ENCODE peak calls at places on chromosomes 5 and 9, in eight cellular contexts. A is A549, F is uterus, Q is ovary, Y is prostate gland, M is K562, D is esophagus squamous epithelium, U is tibial nerve. B is an unnamed sample.

GRCh38 chr5:58925627-58926545 is 343.0 kb downstream of the RAB3C start:
- DNase-seq in D (no peak), A (no peak), Q (no peak), Y (no peak), M (no peak), U (no peak), F (no peak), B (no peak)

GRCh38 chr9:131276107-131276888 is at the start of gene FAM78A:
- DNase-seq in A (no peak), M (no peak), D (no peak), F (no peak), Y (no peak), Q (peak), U (no peak), B (peak)

GRCh38 chr5:169923988-169924387 is 56.3 kb downstream of the INSYN2B start:
- DNase-seq in Q (no peak), F (no peak), M (no peak), A (no peak), U (no peak), Y (no peak), D (no peak), B (no peak)

GRCh38 chr9:75967556-75967955 is 77.1 kb downstream of the PCSK5 start:
- DNase-seq in A (no peak), D (no peak), U (no peak), Q (no peak), M (no peak), F (no peak), Y (no peak), B (no peak)

GRCh38 chr5:175700991-175701390 is 43.1 kb downstream of the HRH2 start:
- DNase-seq in F (no peak), M (peak), A (peak), U (no peak), D (no peak), Y (no peak), Q (no peak), B (no peak)

GRCh38 chr5:150114773-150115408 is 28.5 kb upstream of the CSF1R start:
- DNase-seq in Y (no peak), M (no peak), Q (no peak), U (peak), A (no peak), D (no peak), F (peak), B (no peak)

GRCh38 chr5:170626507-170627150 is 122.8 kb downstream of the KCNIP1 start:
- DNase-seq in D (no peak), M (no peak), Q (no peak), U (no peak), A (no peak), F (no peak), Y (no peak), B (no peak)

GRCh38 chr5:60541980-60542379 is 158.0 kb downstream of the DEPDC1B start:
- DNase-seq in A (no peak), F (no peak), Q (no peak), D (no peak), Y (no peak), U (peak), M (no peak), B (no peak)

GRCh38 chr5:172872997-172873491 is 39.0 kb downstream of the ERGIC1 start:
- DNase-seq in F (peak), Y (peak), U (peak), A (no peak), D (no peak), Q (peak), M (no peak), B (peak)

GRCh38 chr5:101783241-101784095 is 512.6 kb downstream of the SLCO4C1 start:
- DNase-seq in U (no peak), M (no peak), F (no peak), Y (no peak), Q (no peak), D (no peak), A (no peak), B (no peak)

GRCh38 chr5:96157077-96157780 is 195.6 kb upstream of the ELL2 start:
- DNase-seq in F (no peak), A (no peak), U (no peak), D (no peak), Q (no peak), Y (peak), M (no peak), B (peak)

GRCh38 chr9:95150903-95151302 is 166.6 kb downstream of the FANCC start:
- DNase-seq in Y (no peak), A (no peak), U (no peak), Q (no peak), D (no peak), M (no peak), F (no peak), B (no peak)

GRCh38 chr5:157271740-157272271 is 5.9 kb downstream of the CYFIP2 start:
- DNase-seq in U (no peak), Q (no peak), A (no peak), Y (no peak), D (peak), F (no peak), M (no peak), B (peak)

GRCh38 chr5:67315082-67315801 is 118.6 kb upstream of the CD180 start:
- DNase-seq in F (no peak), M (no peak), Y (no peak), A (no peak), Q (no peak), U (no peak), D (no peak), B (no peak)

GRCh38 chr9:76086521-76086920 is 196.0 kb downstream of the PCSK5 start:
- DNase-seq in F (no peak), Y (no peak), U (no peak), A (no peak), Q (no peak), M (no peak), D (no peak), B (no peak)

GRCh38 chr5:95878417-95879323 is 56.1 kb upstream of the GLRX start:
- DNase-seq in A (no peak), Q (no peak), D (no peak), Y (no peak), U (no peak), M (no peak), F (no peak), B (no peak)

GRCh38 chr5:123209163-123210013 is 120.3 kb downstream of the PRDM6 start:
- DNase-seq in Q (no peak), F (no peak), A (peak), M (peak), U (no peak), D (no peak), Y (no peak), B (no peak)

GRCh38 chr5:1801954-1802295 is 718 bp downstream of the NDUFS6 start:
- DNase-seq in Q (peak), U (no peak), D (no peak), M (no peak), Y (no peak), A (peak), F (no peak), B (no peak)

GRCh38 chr5:98997000-98997399 is 68.2 kb upstream of the CHD1 start:
- DNase-seq in U (no peak), D (no peak), Q (no peak), M (no peak), A (peak), Y (no peak), F (no peak), B (no peak)

GRCh38 chr9:98087420-98088354 is 31.2 kb downstream of the NANS start:
- DNase-seq in Q (peak), A (no peak), Y (peak), F (peak), M (no peak), D (no peak), U (no peak), B (peak)

GRCh38 chr5:115713408-115713807 is 87.6 kb upstream of the TMED7 start:
- DNase-seq in D (no peak), U (no peak), F (no peak), Q (no peak), Y (no peak), A (no peak), M (no peak), B (no peak)

GRCh38 chr9:109780453-109781033 is 545 bp downstream of the PALM2AKAP2 start:
- DNase-seq in A (no peak), D (no peak), M (no peak), F (no peak), Q (no peak), Y (no peak), U (no peak), B (no peak)

GRCh38 chr5:133938932-133939331 is 29.5 kb downstream of the C5orf15 start:
- DNase-seq in Y (no peak), U (no peak), F (no peak), M (no peak), D (no peak), Q (no peak), A (no peak), B (no peak)

GRCh38 chr5:148981353-148981752 is 81.5 kb downstream of the SH3TC2 start:
- DNase-seq in Y (no peak), D (no peak), U (no peak), Q (no peak), F (no peak), M (no peak), A (no peak), B (no peak)

GRCh38 chr9:70924380-70924779 is 197.0 kb downstream of the TRPM3 start:
- DNase-seq in M (no peak), F (no peak), D (no peak), A (no peak), Y (no peak), Q (no peak), U (no peak), B (no peak)

GRCh38 chr5:139864716-139865483 is 69.3 kb downstream of the PSD2 start:
- DNase-seq in D (no peak), F (no peak), Y (no peak), Q (peak), A (no peak), M (no peak), U (no peak), B (no peak)

GRCh38 chr5:5765066-5765465 is 342.6 kb downstream of the ICE1 start:
- DNase-seq in U (no peak), A (no peak), Q (no peak), F (no peak), Y (no peak), M (no peak), D (no peak), B (no peak)

GRCh38 chr5:177495243-177496060 is 2.0 kb downstream of the PDLIM7 start:
- DNase-seq in M (no peak), F (peak), Q (peak), Y (no peak), A (peak), D (no peak), U (peak), B (peak)

GRCh38 chr5:107594253-107595045 is 76.3 kb downstream of the EFNA5 start:
- DNase-seq in U (peak), A (no peak), F (no peak), D (no peak), M (no peak), Y (no peak), Q (no peak), B (peak)

GRCh38 chr9:129501771-129502324 is 119.1 kb downstream of the C9orf50 start:
- DNase-seq in D (no peak), Q (no peak), U (no peak), F (no peak), M (no peak), Y (no peak), A (no peak), B (no peak)

GRCh38 chr5:31232273-31232888 is 38.9 kb downstream of the CDH6 start:
- DNase-seq in F (no peak), D (no peak), U (no peak), M (peak), Q (no peak), Y (no peak), A (peak), B (no peak)

GRCh38 chr9:135480071-135480941 is 724 bp downstream of the PPP1R26 start:
- DNase-seq in M (peak), A (peak), Y (no peak), D (no peak), Q (no peak), F (no peak), U (no peak), B (peak)

GRCh38 chr9:135478858-135479468 is 619 bp upstream of the PPP1R26 start:
- DNase-seq in D (no peak), U (peak), Q (peak), Y (peak), F (no peak), A (peak), M (peak), B (peak)

GRCh38 chr9:135480942-135481315 is 1.3 kb downstream of the PPP1R26 start:
- DNase-seq in M (peak), Q (no peak), D (no peak), A (no peak), F (no peak), U (no peak), Y (no peak), B (no peak)

GRCh38 chr9:135478191-135478590 is 1.4 kb upstream of the PPP1R26 start:
- DNase-seq in M (no peak), A (no peak), Q (no peak), D (no peak), U (no peak), Y (no peak), F (no peak), B (no peak)

DNA sequence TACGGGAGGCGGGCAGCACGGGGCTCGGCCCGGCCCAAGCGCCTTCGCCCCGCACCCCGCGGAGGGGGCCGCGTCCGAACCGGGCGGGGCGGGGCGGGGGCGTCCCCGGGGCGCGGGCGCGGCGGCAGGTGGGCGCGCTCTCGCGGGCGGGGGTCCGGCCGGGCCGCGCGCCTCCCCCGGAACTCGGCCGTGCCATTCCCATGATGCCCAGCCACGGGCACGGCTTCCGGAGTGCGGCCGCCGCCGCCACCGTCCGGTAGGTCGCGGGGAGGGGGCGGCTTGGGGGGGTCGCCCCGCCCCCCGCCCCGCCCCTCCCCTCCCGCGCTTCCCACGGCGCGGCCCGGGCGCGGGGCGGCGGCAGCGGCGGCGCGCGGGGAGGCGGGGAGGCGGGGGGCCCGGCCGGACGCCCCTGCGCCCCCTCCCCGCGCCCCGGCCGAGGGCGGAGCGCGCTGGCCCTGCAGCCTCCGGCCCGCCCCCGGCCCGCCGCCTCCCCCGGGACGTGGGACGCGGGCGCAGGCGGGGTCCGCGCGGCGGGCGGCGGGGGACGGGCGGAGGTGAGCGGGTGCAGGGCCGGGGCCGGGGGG is at the start of gene PPP1R26:
- DNase-seq in A (peak), U (no peak), Q (no peak), M (peak), F (no peak), Y (no peak), D (no peak), B (peak)
- TF ChIP-seq POLR2A in A (peak), U (no peak), Q (no peak), M (no peak), F (no peak), Y (no peak), D (no peak), B (no peak)

GRCh38 chr5:69093771-69094570 is at the start of gene SLC30A5:
- DNase-seq in D (peak), M (peak), Y (peak), U (peak), F (peak), Q (peak), A (peak), B (peak)
- TF ChIP-seq POLR2A in D (peak), M (peak), Y (peak), U (peak), F (peak), Q (peak), A (peak), B (peak)

GRCh38 chr9:135960328-135961276 is 571 bp downstream of the UBAC1 start:
- DNase-seq in M (peak), Q (no peak), A (no peak), F (peak), Y (no peak), D (no peak), U (peak), B (peak)
- TF ChIP-seq POLR2A in M (peak), Q (no peak), A (peak), F (no peak), Y (peak), D (peak), U (no peak), B (peak)

GRCh38 chr5:94180761-94181160 is 437.6 kb downstream of the KIAA0825 start:
- DNase-seq in Y (no peak), D (no peak), U (no peak), F (no peak), Q (no peak), A (no peak), M (no peak), B (no peak)

GRCh38 chr5:94184870-94185269 is 433.5 kb downstream of the KIAA0825 start:
- DNase-seq in D (no peak), Q (no peak), U (no peak), F (no peak), M (no peak), Y (no peak), A (no peak), B (no peak)

GRCh38 chr5:94181940-94182339 is 436.5 kb downstream of the KIAA0825 start:
- DNase-seq in F (no peak), U (no peak), M (no peak), Y (no peak), Q (no peak), A (peak), D (no peak), B (no peak)
- TF ChIP-seq POLR2A in F (no peak), U (no peak), M (no peak), Y (no peak), Q (no peak), A (no peak), D (no peak), B (no peak)

DNA sequence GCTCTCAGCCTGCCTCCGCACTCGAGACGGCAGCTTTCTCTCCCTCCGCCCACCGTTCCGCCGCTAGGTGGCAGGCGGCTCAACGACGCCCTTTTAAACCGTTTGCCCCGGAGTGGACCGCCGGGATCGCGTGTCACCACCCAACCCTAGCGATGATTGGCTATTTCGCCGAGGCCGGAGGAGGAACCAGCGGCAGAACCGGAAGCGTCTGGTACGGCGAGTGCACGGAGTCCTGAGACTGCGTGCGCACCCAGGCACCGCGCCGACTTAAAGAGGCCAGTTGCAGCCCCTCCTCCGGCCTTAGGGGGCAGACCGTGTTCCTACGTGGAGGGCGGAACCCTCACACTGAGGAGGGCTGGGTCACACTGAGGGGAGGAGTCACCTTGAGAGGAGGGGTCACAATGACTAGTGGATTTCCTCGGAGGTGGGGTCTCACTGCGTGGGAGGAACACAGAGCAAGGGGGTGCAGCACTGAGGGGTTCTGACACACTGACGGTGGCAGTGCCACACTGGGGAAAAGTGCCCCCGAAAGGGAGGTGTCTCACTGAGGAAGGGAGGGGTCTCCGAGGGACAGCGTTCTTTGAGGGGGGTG is 980 bp upstream of the TESK1 start:
- DNase-seq in M (peak), Q (peak), U (peak), Y (peak), D (peak), A (peak), F (peak), B (peak)
- TF ChIP-seq POLR2A in M (peak), Q (peak), U (peak), Y (peak), D (peak), A (peak), F (peak), B (peak)

DNA sequence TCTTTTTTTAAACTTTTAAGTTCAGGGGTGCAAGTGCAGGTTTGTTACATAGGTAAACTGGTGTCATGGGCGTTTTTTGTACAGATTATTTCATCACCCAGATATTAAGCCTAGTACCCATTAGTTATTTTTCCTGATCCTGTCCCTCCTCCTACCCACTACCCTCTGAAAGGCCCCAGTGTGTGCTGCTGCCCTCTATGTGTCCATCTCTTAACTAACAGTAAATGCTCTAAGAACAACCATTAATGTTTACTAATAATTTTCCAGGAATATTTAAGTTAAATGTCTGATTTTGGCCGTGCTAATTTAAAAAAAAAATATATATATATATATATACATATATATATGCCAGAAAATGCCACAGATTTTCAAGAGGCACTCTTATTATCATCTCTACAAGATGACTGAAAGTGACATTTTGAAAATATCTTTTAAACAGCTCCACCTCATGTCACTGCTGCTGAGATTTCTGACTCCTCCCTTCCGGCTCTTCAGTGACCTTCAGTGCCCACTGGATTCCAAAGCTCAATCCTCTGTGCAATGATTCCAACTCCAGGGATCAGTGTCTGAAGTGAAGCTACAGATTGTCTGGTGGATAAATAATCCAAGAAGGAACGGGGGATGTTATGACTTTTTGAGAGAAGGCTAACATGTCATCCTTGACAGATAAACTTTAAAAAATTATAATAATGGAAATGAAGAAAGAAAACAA is 46.7 kb upstream of the HNRNPA0 start:
- DNase-seq in Q (no peak), D (no peak), M (no peak), A (no peak), F (no peak), Y (no peak), U (no peak), B (peak)
- TF ChIP-seq POLR2A in Q (no peak), D (no peak), M (no peak), A (no peak), F (no peak), Y (no peak), U (no peak), B (no peak)

GRCh38 chr9:32552172-32552872 is at the start of the genes SMIM27 and TOPORS:
- DNase-seq in Q (peak), U (peak), Y (peak), A (peak), F (peak), M (peak), D (peak), B (peak)
- TF ChIP-seq POLR2A in Q (peak), U (peak), Y (peak), A (peak), F (peak), M (peak), D (peak), B (peak)

GRCh38 chr5:65157906-65158603 is 323.7 kb downstream of the ADAMTS6 start:
- DNase-seq in D (no peak), Q (no peak), M (no peak), F (no peak), Y (no peak), U (no peak), A (peak), B (peak)

GRCh38 chr5:65156933-65157332 is 324.8 kb downstream of the ADAMTS6 start:
- DNase-seq in Y (no peak), U (no peak), M (no peak), D (no peak), Q (no peak), F (no peak), A (no peak), B (no peak)

GRCh38 chr5:65163698-65164097 is 318.0 kb downstream of the ADAMTS6 start:
- DNase-seq in A (no peak), Y (no peak), F (no peak), M (no peak), Q (no peak), U (no peak), D (no peak), B (no peak)

DNA sequence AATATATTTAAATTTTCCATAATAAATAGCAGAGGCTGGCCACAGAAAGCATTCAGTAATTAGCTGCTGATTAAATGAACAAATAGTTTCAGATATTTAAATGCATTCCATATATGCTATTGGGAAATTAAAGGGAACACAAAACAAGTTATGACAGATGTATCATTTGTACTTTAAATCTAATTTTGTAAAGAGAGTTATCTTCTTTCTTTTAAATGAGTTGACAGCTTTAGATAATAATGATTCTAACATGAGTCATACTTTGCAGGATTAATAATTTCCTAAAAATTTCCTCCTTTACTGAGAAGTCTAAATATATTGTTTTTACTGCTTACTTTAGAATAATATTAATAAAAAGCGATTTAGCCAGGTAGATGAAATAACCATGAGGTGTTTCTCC is 320.1 kb downstream of the ADAMTS6 start:
- DNase-seq in U (no peak), Q (no peak), A (no peak), M (no peak), D (no peak), F (no peak), Y (no peak), B (no peak)
- TF ChIP-seq POLR2A in U (no peak), Q (no peak), A (no peak), M (no peak), D (no peak), F (no peak), Y (no peak), B (no peak)

B was measured in transverse colon.